ENCODE peak calls at places on chromosomes 6 and 20, in four cellular contexts. One of them, this sample, is unnamed.

GRCh38 chr6:6851059-6851658 is 256.6 kb upstream of the RREB1 start:
- DNase-seq in stimulated activated CD8-positive, alpha-beta memory T cell treated with anti-CD3 and anti-CD28 coated beads, Interleukin-4, amount 100 ng/mL, for 1 hour: no peak
- DNase-seq in EH: peak
- DNase-seq in LoVo: peak
- DNase-seq in this sample: no peak

GRCh38 chr6:115663681-115664080 is 397.0 kb downstream of the FRK start:
- DNase-seq in LoVo: no peak
- DNase-seq in stimulated activated CD8-positive, alpha-beta memory T cell treated with anti-CD3 and anti-CD28 coated beads, Interleukin-4, amount 100 ng/mL, for 1 hour: no peak
- DNase-seq in EH: no peak
- DNase-seq in this sample: no peak

GRCh38 chr20:12924126-12924525 is 84.6 kb upstream of the SPTLC3 start:
- DNase-seq in EH: no peak
- DNase-seq in stimulated activated CD8-positive, alpha-beta memory T cell treated with anti-CD3 and anti-CD28 coated beads, Interleukin-4, amount 100 ng/mL, for 1 hour: no peak
- DNase-seq in LoVo: no peak
- DNase-seq in this sample: no peak

GRCh38 chr20:58481541-58482021 is 33.6 kb downstream of the APCDD1L start:
- DNase-seq in LoVo: peak
- DNase-seq in stimulated activated CD8-positive, alpha-beta memory T cell treated with anti-CD3 and anti-CD28 coated beads, Interleukin-4, amount 100 ng/mL, for 1 hour: peak
- DNase-seq in EH: peak
- DNase-seq in this sample: no peak

GRCh38 chr20:47799116-47799715 is 13.9 kb upstream of the SULF2 start:
- DNase-seq in LoVo: no peak
- DNase-seq in stimulated activated CD8-positive, alpha-beta memory T cell treated with anti-CD3 and anti-CD28 coated beads, Interleukin-4, amount 100 ng/mL, for 1 hour: no peak
- DNase-seq in EH: no peak
- DNase-seq in this sample: no peak

GRCh38 chr20:29878777-29879442 is 1378.6 kb upstream of the DEFB115 start:
- DNase-seq in stimulated activated CD8-positive, alpha-beta memory T cell treated with anti-CD3 and anti-CD28 coated beads, Interleukin-4, amount 100 ng/mL, for 1 hour: no peak
- DNase-seq in LoVo: no peak
- DNase-seq in EH: no peak
- DNase-seq in this sample: peak

GRCh38 chr6:69084746-69085335 is 449.8 kb downstream of the ADGRB3 start:
- DNase-seq in EH: peak
- DNase-seq in LoVo: no peak
- DNase-seq in stimulated activated CD8-positive, alpha-beta memory T cell treated with anti-CD3 and anti-CD28 coated beads, Interleukin-4, amount 100 ng/mL, for 1 hour: no peak
- DNase-seq in this sample: no peak

GRCh38 chr6:164842085-164842484 is 467.3 kb downstream of the C6orf118 start:
- DNase-seq in stimulated activated CD8-positive, alpha-beta memory T cell treated with anti-CD3 and anti-CD28 coated beads, Interleukin-4, amount 100 ng/mL, for 1 hour: no peak
- DNase-seq in EH: no peak
- DNase-seq in LoVo: no peak
- DNase-seq in this sample: no peak

GRCh38 chr6:32442977-32443552 is 3.4 kb downstream of the HLA-DRA start:
- DNase-seq in EH: no peak
- DNase-seq in stimulated activated CD8-positive, alpha-beta memory T cell treated with anti-CD3 and anti-CD28 coated beads, Interleukin-4, amount 100 ng/mL, for 1 hour: no peak
- DNase-seq in LoVo: no peak
- DNase-seq in this sample: no peak

GRCh38 chr6:11358904-11359840 is 126.7 kb upstream of the NEDD9 start:
- DNase-seq in LoVo: no peak
- DNase-seq in EH: peak
- DNase-seq in stimulated activated CD8-positive, alpha-beta memory T cell treated with anti-CD3 and anti-CD28 coated beads, Interleukin-4, amount 100 ng/mL, for 1 hour: no peak
- DNase-seq in this sample: no peak

GRCh38 chr6:40359808-40360207 is 227.4 kb downstream of the LRFN2 start:
- DNase-seq in LoVo: no peak
- DNase-seq in EH: no peak
- DNase-seq in stimulated activated CD8-positive, alpha-beta memory T cell treated with anti-CD3 and anti-CD28 coated beads, Interleukin-4, amount 100 ng/mL, for 1 hour: no peak
- DNase-seq in this sample: no peak